ENCODE peak calls at places on chromosomes 13 and 19, in seven cellular contexts. One of them, this sample, is unnamed.

GRCh38 chr19:39251081-39251480 is 2.4 kb upstream of the IFNL4 start:
- DNase-seq in suprapubic skin: no peak
- DNase-seq in cardiac muscle cell: no peak
- DNase-seq in Caco-2: no peak
- DNase-seq in body of pancreas: no peak
- DNase-seq in effector memory CD4-positive, alpha-beta T cell: no peak
- DNase-seq in tibial nerve: no peak
- DNase-seq in this sample: no peak

GRCh38 chr19:50171752-50172151 is 8.7 kb upstream of the IZUMO2 start:
- DNase-seq in effector memory CD4-positive, alpha-beta T cell: no peak
- DNase-seq in Caco-2: no peak
- DNase-seq in tibial nerve: no peak
- DNase-seq in body of pancreas: no peak
- DNase-seq in cardiac muscle cell: no peak
- DNase-seq in suprapubic skin: no peak
- DNase-seq in this sample: no peak

GRCh38 chr13:39297664-39298171 is 259.5 kb downstream of the NHLRC3 start:
- DNase-seq in effector memory CD4-positive, alpha-beta T cell: no peak
- DNase-seq in body of pancreas: no peak
- DNase-seq in tibial nerve: no peak
- DNase-seq in cardiac muscle cell: no peak
- DNase-seq in suprapubic skin: no peak
- DNase-seq in Caco-2: no peak
- DNase-seq in this sample: no peak

GRCh38 chr13:100210966-100211710 is 122.2 kb downstream of the PCCA start:
- DNase-seq in Caco-2: no peak
- DNase-seq in suprapubic skin: no peak
- DNase-seq in tibial nerve: no peak
- DNase-seq in cardiac muscle cell: no peak
- DNase-seq in effector memory CD4-positive, alpha-beta T cell: no peak
- DNase-seq in body of pancreas: no peak
- DNase-seq in this sample: no peak

GRCh38 chr19:29320076-29320475 is 107.1 kb upstream of the UQCRFS1 start:
- DNase-seq in suprapubic skin: peak
- DNase-seq in cardiac muscle cell: no peak
- DNase-seq in effector memory CD4-positive, alpha-beta T cell: no peak
- DNase-seq in tibial nerve: no peak
- DNase-seq in Caco-2: no peak
- DNase-seq in body of pancreas: no peak
- DNase-seq in this sample: no peak

GRCh38 chr19:9219489-9219888 is at the start of gene OR7D4:
- DNase-seq in effector memory CD4-positive, alpha-beta T cell: no peak
- DNase-seq in cardiac muscle cell: no peak
- DNase-seq in Caco-2: no peak
- DNase-seq in suprapubic skin: no peak
- DNase-seq in body of pancreas: no peak
- DNase-seq in tibial nerve: no peak
- DNase-seq in this sample: no peak

GRCh38 chr19:34298891-34299510 is 44.6 kb downstream of the GARRE1 start:
- DNase-seq in tibial nerve: no peak
- DNase-seq in body of pancreas: no peak
- DNase-seq in cardiac muscle cell: no peak
- DNase-seq in suprapubic skin: no peak
- DNase-seq in Caco-2: no peak
- DNase-seq in effector memory CD4-positive, alpha-beta T cell: no peak
- DNase-seq in this sample: no peak

GRCh38 chr13:96947343-96947910 is 46.8 kb downstream of the OXGR1 start:
- DNase-seq in cardiac muscle cell: no peak
- DNase-seq in Caco-2: no peak
- DNase-seq in effector memory CD4-positive, alpha-beta T cell: no peak
- DNase-seq in suprapubic skin: no peak
- DNase-seq in tibial nerve: no peak
- DNase-seq in body of pancreas: no peak
- DNase-seq in this sample: no peak

GRCh38 chr13:77480071-77480470 is 55.4 kb upstream of the SCEL start:
- DNase-seq in effector memory CD4-positive, alpha-beta T cell: no peak
- DNase-seq in tibial nerve: no peak
- DNase-seq in suprapubic skin: no peak
- DNase-seq in body of pancreas: no peak
- DNase-seq in cardiac muscle cell: no peak
- DNase-seq in Caco-2: no peak
- DNase-seq in this sample: no peak

GRCh38 chr19:27671876-27672275 is 1541.1 kb downstream of the UQCRFS1 start:
- DNase-seq in Caco-2: no peak
- DNase-seq in cardiac muscle cell: no peak
- DNase-seq in tibial nerve: no peak
- DNase-seq in body of pancreas: no peak
- DNase-seq in suprapubic skin: peak
- DNase-seq in effector memory CD4-positive, alpha-beta T cell: no peak
- DNase-seq in this sample: no peak

GRCh38 chr19:35502751-35503150 is 10.7 kb downstream of the DMKN start:
- DNase-seq in cardiac muscle cell: peak
- DNase-seq in suprapubic skin: no peak
- DNase-seq in Caco-2: no peak
- DNase-seq in effector memory CD4-positive, alpha-beta T cell: no peak
- DNase-seq in body of pancreas: no peak
- DNase-seq in tibial nerve: no peak
- DNase-seq in this sample: no peak

GRCh38 chr13:105612541-105612940 is 922.9 kb downstream of the EFNB2 start:
- DNase-seq in effector memory CD4-positive, alpha-beta T cell: no peak
- DNase-seq in suprapubic skin: no peak
- DNase-seq in body of pancreas: no peak
- DNase-seq in cardiac muscle cell: no peak
- DNase-seq in tibial nerve: no peak
- DNase-seq in Caco-2: no peak
- DNase-seq in this sample: no peak

GRCh38 chr19:30665449-30665848 is 293.3 kb downstream of the ZNF536 start:
- DNase-seq in tibial nerve: no peak
- DNase-seq in body of pancreas: peak
- DNase-seq in Caco-2: no peak
- DNase-seq in effector memory CD4-positive, alpha-beta T cell: no peak
- DNase-seq in suprapubic skin: no peak
- DNase-seq in cardiac muscle cell: no peak
- DNase-seq in this sample: no peak

GRCh38 chr13:93875527-93875926 is 604.0 kb downstream of the DCT start:
- DNase-seq in tibial nerve: no peak
- DNase-seq in effector memory CD4-positive, alpha-beta T cell: no peak
- DNase-seq in body of pancreas: no peak
- DNase-seq in suprapubic skin: no peak
- DNase-seq in Caco-2: no peak
- DNase-seq in cardiac muscle cell: no peak
- DNase-seq in this sample: no peak

DNA sequence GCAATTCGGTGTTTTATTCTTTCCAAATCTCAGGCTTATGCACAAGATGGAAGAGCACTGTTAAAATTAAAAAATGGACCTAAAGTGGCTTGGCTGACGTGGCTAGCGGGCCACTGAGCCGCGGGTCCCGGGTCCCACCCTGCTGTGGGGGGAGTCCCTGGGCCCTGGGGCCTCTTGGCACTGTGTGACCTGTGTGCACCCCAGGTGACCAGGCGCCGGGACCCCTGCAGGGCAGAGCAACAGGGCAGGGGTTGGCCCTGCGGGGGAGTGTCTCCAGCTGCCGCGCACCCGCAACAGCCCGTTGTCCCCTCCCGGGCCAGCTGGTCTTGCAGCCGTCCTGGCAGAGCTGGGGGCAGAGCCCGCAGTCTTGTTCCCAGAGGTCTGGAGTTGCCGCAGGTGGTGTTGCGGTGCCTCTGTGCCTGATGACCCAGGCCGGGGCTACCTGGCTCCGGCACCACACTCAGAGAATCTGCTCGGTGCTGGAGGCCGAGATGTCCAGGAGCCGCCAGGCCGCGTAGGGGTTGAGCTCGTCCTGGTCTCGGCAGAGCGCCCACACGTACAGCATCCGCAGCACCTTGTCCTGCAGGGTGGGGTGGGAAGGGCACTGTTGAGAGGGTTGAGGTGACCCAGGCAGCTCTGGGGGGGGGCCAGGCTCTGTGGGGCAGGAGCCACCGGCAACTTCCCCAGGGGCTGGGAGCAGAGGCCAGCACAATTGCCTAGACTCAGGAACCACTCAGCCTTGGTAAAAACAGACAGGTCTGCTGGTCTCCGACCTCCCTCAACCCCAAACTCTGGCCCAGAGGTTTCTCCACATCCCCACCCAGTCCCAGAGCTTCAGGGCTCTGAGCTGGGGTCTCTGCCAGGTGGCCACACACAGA is 1.0 kb upstream of the CTXN1 start:
- DNase-seq in effector memory CD4-positive, alpha-beta T cell: no peak
- DNase-seq in tibial nerve: no peak
- DNase-seq in body of pancreas: peak
- DNase-seq in suprapubic skin: no peak
- DNase-seq in cardiac muscle cell: no peak
- DNase-seq in Caco-2: no peak
- DNase-seq in this sample: no peak
- H3K4me3 ChIP-seq in effector memory CD4-positive, alpha-beta T cell: no peak
- H3K4me3 ChIP-seq in tibial nerve: no peak
- H3K4me3 ChIP-seq in body of pancreas: no peak
- H3K4me3 ChIP-seq in suprapubic skin: peak
- H3K4me3 ChIP-seq in cardiac muscle cell: no peak
- H3K4me3 ChIP-seq in Caco-2: no peak
- H3K4me3 ChIP-seq in this sample: no peak

GRCh38 chr13:108006619-108007018 is 208.7 kb downstream of the LIG4 start:
- DNase-seq in suprapubic skin: no peak
- DNase-seq in Caco-2: no peak
- DNase-seq in tibial nerve: no peak
- DNase-seq in cardiac muscle cell: no peak
- DNase-seq in effector memory CD4-positive, alpha-beta T cell: no peak
- DNase-seq in body of pancreas: no peak
- DNase-seq in this sample: no peak

GRCh38 chr13:108000998-108001397 is 214.3 kb downstream of the LIG4 start:
- DNase-seq in body of pancreas: no peak
- DNase-seq in Caco-2: no peak
- DNase-seq in effector memory CD4-positive, alpha-beta T cell: no peak
- DNase-seq in cardiac muscle cell: no peak
- DNase-seq in tibial nerve: no peak
- DNase-seq in suprapubic skin: no peak
- DNase-seq in this sample: no peak

GRCh38 chr13:107999751-108000150 is 215.6 kb downstream of the LIG4 start:
- DNase-seq in Caco-2: no peak
- DNase-seq in effector memory CD4-positive, alpha-beta T cell: no peak
- DNase-seq in tibial nerve: no peak
- DNase-seq in body of pancreas: no peak
- DNase-seq in cardiac muscle cell: no peak
- DNase-seq in suprapubic skin: no peak
- DNase-seq in this sample: no peak

GRCh38 chr13:108005231-108005630 is 210.1 kb downstream of the LIG4 start:
- DNase-seq in suprapubic skin: no peak
- DNase-seq in body of pancreas: no peak
- DNase-seq in effector memory CD4-positive, alpha-beta T cell: no peak
- DNase-seq in tibial nerve: no peak
- DNase-seq in cardiac muscle cell: no peak
- DNase-seq in Caco-2: no peak
- DNase-seq in this sample: no peak

DNA sequence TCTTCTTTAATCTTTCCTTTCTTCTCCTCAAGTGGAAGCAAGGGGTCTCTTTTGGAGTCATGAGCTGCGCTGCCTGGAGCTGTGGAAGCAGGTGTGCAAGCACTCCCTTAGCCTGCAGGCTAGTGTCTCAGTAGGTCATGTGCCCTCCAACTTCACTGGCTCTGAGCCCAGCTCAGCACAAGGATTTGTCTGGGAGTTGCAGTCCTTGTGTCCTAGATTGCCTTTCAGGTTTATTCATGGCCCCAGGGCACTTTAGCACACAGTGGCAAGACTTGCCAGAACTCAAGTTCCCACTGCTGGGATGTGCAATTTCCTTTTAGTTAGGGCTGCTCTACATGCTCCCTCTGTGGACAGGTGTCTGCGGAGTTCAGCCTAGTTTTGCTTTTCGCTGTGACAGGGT is 211.7 kb downstream of the LIG4 start:
- DNase-seq in suprapubic skin: no peak
- DNase-seq in cardiac muscle cell: no peak
- DNase-seq in tibial nerve: no peak
- DNase-seq in body of pancreas: no peak
- DNase-seq in Caco-2: no peak
- DNase-seq in effector memory CD4-positive, alpha-beta T cell: no peak
- DNase-seq in this sample: no peak
- H3K4me3 ChIP-seq in suprapubic skin: no peak
- H3K4me3 ChIP-seq in cardiac muscle cell: no peak
- H3K4me3 ChIP-seq in tibial nerve: no peak
- H3K4me3 ChIP-seq in body of pancreas: no peak
- H3K4me3 ChIP-seq in Caco-2: no peak
- H3K4me3 ChIP-seq in effector memory CD4-positive, alpha-beta T cell: no peak
- H3K4me3 ChIP-seq in this sample: no peak

DNA sequence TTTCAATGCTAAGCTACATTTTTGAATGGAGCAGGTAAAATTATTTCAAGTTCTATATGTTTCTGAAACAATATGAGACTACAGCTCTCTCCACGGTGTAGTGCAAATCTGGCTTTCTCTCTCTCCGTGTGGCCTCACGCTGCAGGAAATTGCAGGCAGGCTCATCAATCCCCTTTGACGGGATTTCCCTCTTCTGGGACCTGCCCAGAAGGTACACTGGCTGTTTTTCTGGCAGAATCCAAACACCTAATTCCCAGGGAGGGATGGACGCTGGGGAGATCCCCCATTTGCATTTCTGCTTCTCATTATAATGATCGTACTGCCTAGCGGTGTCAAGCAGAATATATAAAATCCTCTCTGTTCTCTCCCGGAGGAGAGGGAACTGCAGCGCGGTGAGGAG is 493.9 kb downstream of the LIG4 start:
- DNase-seq in cardiac muscle cell: no peak
- DNase-seq in body of pancreas: no peak
- DNase-seq in suprapubic skin: no peak
- DNase-seq in effector memory CD4-positive, alpha-beta T cell: no peak
- DNase-seq in Caco-2: no peak
- DNase-seq in tibial nerve: no peak
- DNase-seq in this sample: no peak
- H3K4me3 ChIP-seq in cardiac muscle cell: no peak
- H3K4me3 ChIP-seq in body of pancreas: no peak
- H3K4me3 ChIP-seq in suprapubic skin: no peak
- H3K4me3 ChIP-seq in effector memory CD4-positive, alpha-beta T cell: no peak
- H3K4me3 ChIP-seq in Caco-2: no peak
- H3K4me3 ChIP-seq in tibial nerve: no peak
- H3K4me3 ChIP-seq in this sample: no peak

GRCh38 chr19:19404879-19405860 is at the start of gene GATAD2A:
- DNase-seq in Caco-2: peak
- DNase-seq in suprapubic skin: peak
- DNase-seq in tibial nerve: peak
- DNase-seq in cardiac muscle cell: peak
- DNase-seq in body of pancreas: peak
- DNase-seq in effector memory CD4-positive, alpha-beta T cell: peak
- DNase-seq in this sample: peak

GRCh38 chr19:19409235-19410030 is 4.0 kb downstream of the GATAD2A start:
- DNase-seq in cardiac muscle cell: no peak
- DNase-seq in suprapubic skin: no peak
- DNase-seq in Caco-2: no peak
- DNase-seq in effector memory CD4-positive, alpha-beta T cell: peak
- DNase-seq in tibial nerve: no peak
- DNase-seq in body of pancreas: no peak
- DNase-seq in this sample: no peak

GRCh38 chr19:19405919-19406877 is 723 bp downstream of the GATAD2A start:
- DNase-seq in tibial nerve: no peak
- DNase-seq in effector memory CD4-positive, alpha-beta T cell: peak
- DNase-seq in suprapubic skin: no peak
- DNase-seq in Caco-2: peak
- DNase-seq in body of pancreas: peak
- DNase-seq in cardiac muscle cell: peak
- DNase-seq in this sample: no peak

GRCh38 chr19:19406878-19407639 is 1.6 kb downstream of the GATAD2A start:
- DNase-seq in suprapubic skin: no peak
- DNase-seq in Caco-2: peak
- DNase-seq in cardiac muscle cell: no peak
- DNase-seq in body of pancreas: peak
- DNase-seq in tibial nerve: no peak
- DNase-seq in effector memory CD4-positive, alpha-beta T cell: no peak
- DNase-seq in this sample: no peak

GRCh38 chr19:19407640-19407933 is 2.1 kb downstream of the GATAD2A start:
- DNase-seq in effector memory CD4-positive, alpha-beta T cell: no peak
- DNase-seq in body of pancreas: no peak
- DNase-seq in Caco-2: no peak
- DNase-seq in cardiac muscle cell: no peak
- DNase-seq in tibial nerve: no peak
- DNase-seq in suprapubic skin: no peak
- DNase-seq in this sample: no peak
- H3K4me3 ChIP-seq in effector memory CD4-positive, alpha-beta T cell: peak
- H3K4me3 ChIP-seq in body of pancreas: no peak
- H3K4me3 ChIP-seq in Caco-2: no peak
- H3K4me3 ChIP-seq in cardiac muscle cell: no peak
- H3K4me3 ChIP-seq in tibial nerve: peak
- H3K4me3 ChIP-seq in suprapubic skin: peak
- H3K4me3 ChIP-seq in this sample: no peak

This sample was measured in BJ.